ENCODE peak calls at places on chromosomes 12 and 14, in seven cellular contexts. R, X, A, L, H, Q and O are unnamed samples.

GRCh38 chr14:81519200-81519998 is 14.3 kb downstream of the SEL1L start:
- DNase-seq in R (no peak), X (no peak), A (peak; percentile 28), L (no peak), H (peak; percentile 42), Q (no peak), O (no peak)

GRCh38 chr12:64412458-64412857 is 8.3 kb downstream of the XPOT start:
- DNase-seq in R (no peak), X (no peak), A (no peak), L (no peak), H (no peak), Q (no peak), O (no peak)

GRCh38 chr12:65093571-65093970 is 27.5 kb downstream of the WIF1 start:
- DNase-seq in R (no peak), X (no peak), A (peak; percentile 3), L (no peak), H (no peak), Q (no peak), O (no peak)

GRCh38 chr14:61514006-61514830 is 181.1 kb upstream of the HIF1A start:
- DNase-seq in R (no peak), X (no peak), A (no peak), L (no peak), H (no peak), Q (peak; percentile 42), O (no peak)

GRCh38 chr12:68932123-68932700 is 759 bp downstream of the CPM start:
- DNase-seq in R (no peak), X (no peak), A (no peak), L (no peak), H (no peak), Q (no peak), O (no peak)

GRCh38 chr12:133058203-133059125 is 21.2 kb downstream of the ZNF84 start:
- DNase-seq in R (no peak), X (no peak), A (peak; percentile 28), L (no peak), H (peak; percentile 39), Q (no peak), O (no peak)

GRCh38 chr14:54627325-54627717 is 60.4 kb downstream of the SAMD4A start:
- DNase-seq in R (no peak), X (no peak), A (no peak), L (no peak), H (peak; percentile 53), Q (no peak), O (no peak)

GRCh38 chr14:105328678-105329390 is 14.3 kb downstream of the PACS2 start:
- DNase-seq in R (no peak), X (no peak), A (no peak), L (no peak), H (no peak), Q (no peak), O (no peak)

GRCh38 chr12:54549774-54550451 is 512 bp downstream of the PDE1B start:
- DNase-seq in R (no peak), X (no peak), A (no peak), L (peak; percentile 38), H (peak; percentile 37), Q (peak; percentile 83), O (no peak)

GRCh38 chr12:94263905-94264655 is 115.7 kb downstream of the PLXNC1 start:
- DNase-seq in R (no peak), X (no peak), A (no peak), L (no peak), H (peak; percentile 96), Q (no peak), O (no peak)

GRCh38 chr14:105903971-105904370 is 377.6 kb downstream of the TMEM121 start:
- DNase-seq in R (no peak), X (no peak), A (no peak), L (no peak), H (no peak), Q (no peak), O (no peak)

GRCh38 chr12:116609715-116610114 is 50.5 kb downstream of the MAP1LC3B2 start:
- DNase-seq in R (peak; percentile 42), X (no peak), A (peak; percentile 20), L (no peak), H (peak; percentile 74), Q (no peak), O (no peak)

GRCh38 chr14:26966942-26967341 is 369.1 kb upstream of the NOVA1 start:
- DNase-seq in R (no peak), X (peak; percentile 53), A (peak; percentile 66), L (no peak), H (peak; percentile 3), Q (peak; percentile 24), O (no peak)

GRCh38 chr12:42689699-42690098 is 100.2 kb upstream of the PRICKLE1 start:
- DNase-seq in R (no peak), X (no peak), A (no peak), L (no peak), H (no peak), Q (no peak), O (no peak)

GRCh38 chr12:56346663-56347062 is 8.0 kb downstream of the IL23A start:
- DNase-seq in R (no peak), X (no peak), A (peak; percentile 10), L (no peak), H (no peak), Q (peak; percentile 22), O (no peak)

GRCh38 chr12:111093428-111094142 is 173.2 kb upstream of the MYL2 start:
- DNase-seq in R (peak; percentile 53), X (no peak), A (no peak), L (no peak), H (no peak), Q (no peak), O (no peak)

GRCh38 chr12:120688527-120689071 is 1.6 kb downstream of the MLEC start:
- DNase-seq in R (no peak), X (peak; percentile 57), A (peak; percentile 49), L (no peak), H (no peak), Q (peak; percentile 41), O (no peak)